ENCODE peak calls at places on chromosomes 12 and 14, in four cellular contexts. C is breast epithelium, Q is HCT116, N is suprapubic skin. L is an unnamed sample.

GRCh38 chr14:89277229-89277628 is 139.8 kb downstream of the FOXN3 start:
- DNase-seq in N (no peak), Q (no peak), C (no peak), L (no peak)

GRCh38 chr12:83389237-83389996 is 702.7 kb downstream of the TMTC2 start:
- DNase-seq in N (no peak), Q (peak), C (no peak), L (no peak)

GRCh38 chr12:26853303-26854027 is 20.5 kb upstream of the ITPR2 start:
- DNase-seq in C (peak), Q (no peak), N (peak), L (no peak)

GRCh38 chr12:19880724-19881123 is 441.4 kb downstream of the AEBP2 start:
- DNase-seq in N (no peak), Q (no peak), C (no peak), L (no peak)

GRCh38 chr14:37844614-37845013 is 249.2 kb downstream of the TTC6 start:
- DNase-seq in Q (no peak), C (no peak), N (no peak), L (no peak)

GRCh38 chr12:20798561-20798960 is 11.9 kb upstream of the SLCO1B3 start:
- DNase-seq in Q (peak), C (no peak), N (no peak), L (no peak)

GRCh38 chr12:78359530-78359929 is 505.0 kb upstream of the SYT1 start:
- DNase-seq in C (no peak), Q (no peak), N (no peak), L (no peak)

GRCh38 chr12:20264608-20265114 is 103.7 kb upstream of the PDE3A start:
- DNase-seq in Q (no peak), N (no peak), C (no peak), L (no peak)

GRCh38 chr12:22299294-22299912 is 35.1 kb downstream of the ST8SIA1 start:
- DNase-seq in N (no peak), Q (no peak), C (no peak), L (no peak)

GRCh38 chr12:49336645-49337584 is at the start of gene C1QL4:
- DNase-seq in C (peak), N (peak), Q (peak), L (no peak)

GRCh38 chr12:31952418-31952817 is 6.8 kb upstream of the RESF1 start:
- DNase-seq in Q (no peak), C (no peak), N (no peak), L (no peak)

GRCh38 chr12:57456145-57456700 is 1.1 kb downstream of the INHBE start:
- DNase-seq in Q (no peak), N (no peak), C (no peak), L (no peak)

GRCh38 chr14:23414254-23414653 is 6.2 kb upstream of the MYH6 start:
- DNase-seq in N (no peak), C (no peak), Q (no peak), L (no peak)

GRCh38 chr12:94704452-94704871 is 54.1 kb upstream of the TMCC3 start:
- DNase-seq in C (no peak), N (no peak), Q (no peak), L (no peak)

GRCh38 chr14:23380197-23381016 is 3.6 kb downstream of the CMTM5 start:
- DNase-seq in Q (no peak), C (no peak), N (no peak), L (no peak)

GRCh38 chr14:103126088-103126872 is 3.0 kb downstream of the TNFAIP2 start:
- DNase-seq in C (no peak), Q (no peak), N (peak), L (no peak)

GRCh38 chr14:72907886-72908285 is 14.0 kb upstream of the DPF3 start:
- DNase-seq in N (no peak), Q (no peak), C (no peak), L (no peak)

GRCh38 chr14:22886500-22887259 is 3.7 kb downstream of the REM2 start:
- DNase-seq in N (peak), C (peak), Q (peak), L (no peak)

GRCh38 chr14:36183402-36183801 is 6.9 kb upstream of the PTCSC3 start:
- DNase-seq in N (no peak), C (no peak), Q (no peak), L (no peak)

GRCh38 chr12:67355428-67356385 is 86.5 kb downstream of the CAND1 start:
- DNase-seq in Q (peak), C (no peak), N (no peak), L (no peak)

GRCh38 chr12:25590021-25590721 is 37.1 kb upstream of the LMNTD1 start:
- DNase-seq in C (no peak), Q (no peak), N (no peak), L (no peak)

GRCh38 chr12:3073438-3074255 is 3.5 kb upstream of the TSPAN9 start:
- DNase-seq in N (peak), Q (peak), C (peak), L (no peak)

GRCh38 chr14:67806228-67806627 is 10.2 kb downstream of the ZFYVE26 start:
- DNase-seq in C (no peak), Q (no peak), N (no peak), L (no peak)

GRCh38 chr14:67583711-67584644 is 16.1 kb downstream of the PIGH start:
- DNase-seq in C (no peak), N (no peak), Q (peak), L (no peak)

GRCh38 chr14:47674148-47674545 is 1.3 kb downstream of the MDGA2 start:
- DNase-seq in N (no peak), C (no peak), Q (no peak), L (no peak)
- H3K4me3 ChIP-seq in N (peak), C (peak), Q (no peak), L (peak)

DNA sequence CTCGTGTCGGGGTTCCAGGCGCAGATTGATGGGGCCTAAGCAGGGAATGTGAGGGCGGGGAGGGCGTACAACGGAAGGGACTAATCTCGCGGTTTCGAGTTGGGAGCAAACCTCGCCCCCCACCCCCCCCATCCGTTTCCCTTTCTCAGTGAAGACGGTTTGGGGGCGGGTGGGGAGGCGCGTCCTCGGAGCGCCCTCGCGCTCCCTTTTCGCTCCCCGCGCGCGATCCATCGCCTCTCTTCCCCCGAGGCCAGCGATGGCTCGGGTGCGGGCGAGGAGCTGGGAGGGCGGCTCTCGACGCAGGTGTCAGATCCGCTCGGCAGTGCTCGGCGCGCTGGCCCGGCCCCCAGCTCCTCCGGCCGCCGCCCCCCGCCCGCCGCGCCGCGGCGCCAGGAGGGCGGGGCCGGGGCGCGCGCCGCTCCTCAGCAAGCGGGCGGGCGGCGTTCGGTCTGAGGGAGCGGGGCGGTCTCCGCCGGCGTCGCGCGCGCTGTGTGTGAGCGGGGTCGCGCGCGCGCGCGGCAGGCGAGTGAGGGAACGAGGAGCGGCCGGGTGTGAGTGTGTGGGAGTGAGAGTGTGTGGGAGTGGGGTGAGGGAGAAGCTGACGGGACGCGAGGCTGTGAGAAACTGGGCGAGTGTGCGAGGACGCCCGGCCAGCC is at the start of gene RIMKLB:
- DNase-seq in C (peak), Q (no peak), N (peak), L (no peak)
- TF ChIP-seq POLR2AphosphoS5 in C (peak), Q (no peak), N (no peak), L (no peak)

GRCh38 chr14:75049731-75050201 is 1.5 kb downstream of the MLH3 start:
- DNase-seq in C (no peak), Q (no peak), N (no peak), L (no peak)

GRCh38 chr14:75050852-75051555 is at the start of gene MLH3:
- DNase-seq in N (no peak), C (peak), Q (peak), L (no peak)

GRCh38 chr14:75053396-75054289 is 2.4 kb upstream of the MLH3 start:
- DNase-seq in C (no peak), Q (no peak), N (no peak), L (no peak)

GRCh38 chr14:75049136-75049535 is 2.1 kb downstream of the MLH3 start:
- DNase-seq in Q (no peak), C (no peak), N (no peak), L (no peak)

GRCh38 chr14:75051556-75051899 is 261 bp upstream of the MLH3 start:
- DNase-seq in Q (no peak), C (no peak), N (no peak), L (no peak)
- H3K4me3 ChIP-seq in Q (peak), C (peak), N (peak), L (peak)

GRCh38 chr12:86945685-86946196 is 689.5 kb upstream of the MGAT4C start:
- DNase-seq in Q (no peak), C (no peak), N (no peak), L (no peak)
- TF ChIP-seq POLR2AphosphoS5 in Q (no peak), C (no peak), N (no peak), L (no peak)

GRCh38 chr12:52969828-52970569 is 21.1 kb downstream of the KRT18 start:
- DNase-seq in Q (no peak), N (no peak), C (peak), L (no peak)

GRCh38 chr12:52965337-52965731 is 16.4 kb downstream of the KRT18 start:
- DNase-seq in C (no peak), Q (no peak), N (no peak), L (no peak)

GRCh38 chr12:52964556-52965336 is 15.8 kb downstream of the KRT18 start:
- DNase-seq in C (no peak), Q (no peak), N (no peak), L (no peak)
- H3K4me3 ChIP-seq in C (peak), Q (no peak), N (peak), L (peak)

DNA sequence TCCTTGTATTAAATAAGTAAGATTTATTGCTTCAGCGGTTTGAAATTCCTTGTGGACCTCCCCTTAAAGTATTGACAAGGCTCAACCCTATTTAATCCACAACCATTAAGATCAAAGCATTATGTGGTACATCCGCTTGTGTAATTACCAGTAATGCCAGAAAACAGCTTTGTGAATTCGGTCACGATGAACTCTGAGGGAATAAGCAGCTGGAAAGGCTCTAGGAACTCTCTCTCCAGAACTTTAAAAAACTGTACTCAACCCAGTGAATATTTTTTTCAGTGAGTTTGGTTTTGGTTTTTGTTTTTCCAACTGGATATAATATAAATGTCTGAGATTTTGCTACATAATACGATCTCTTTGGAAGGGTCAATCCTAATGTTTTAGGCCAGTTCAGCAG is 49.3 kb upstream of the DIO2 start:
- DNase-seq in N (no peak), C (no peak), Q (no peak), L (no peak)
- TF ChIP-seq POLR2AphosphoS5 in N (no peak), C (no peak), Q (no peak), L (no peak)

GRCh38 chr12:7009512-7009911 is 8.8 kb downstream of the LPCAT3 start:
- DNase-seq in C (no peak), Q (no peak), N (no peak), L (no peak)
- H3K4me3 ChIP-seq in C (no peak), Q (no peak), N (no peak), L (no peak)

DNA sequence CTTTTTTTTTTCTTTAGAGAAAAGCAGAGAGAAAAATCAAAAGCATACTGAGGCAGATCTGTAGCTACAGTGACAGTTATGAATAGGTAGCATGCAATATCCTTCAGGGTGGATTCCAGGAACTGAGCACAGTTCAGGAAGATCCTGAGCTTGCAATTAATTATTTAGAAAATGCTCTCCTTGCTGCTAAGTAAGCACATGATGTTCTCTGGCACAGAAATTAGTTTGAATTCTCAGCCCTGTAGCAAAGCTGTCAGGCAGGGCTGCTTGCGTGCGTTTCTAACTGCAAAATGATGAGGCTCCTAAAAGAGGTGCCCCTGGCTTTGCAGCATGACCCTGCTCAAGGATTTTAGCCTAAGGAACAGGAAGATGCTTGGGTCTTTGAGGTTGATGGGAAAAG is 327.5 kb downstream of the LRIG3 start:
- DNase-seq in C (no peak), N (no peak), Q (no peak), L (no peak)
- TF ChIP-seq POLR2AphosphoS5 in C (no peak), N (no peak), Q (no peak), L (no peak)

GRCh38 chr14:20857630-20858261 is 33.4 kb upstream of the RNASE3 start:
- DNase-seq in Q (peak), N (no peak), C (peak), L (no peak)
- H3K4me3 ChIP-seq in Q (no peak), N (no peak), C (peak), L (no peak)

GRCh38 chr12:113301811-113302210 is 33.1 kb downstream of the SLC8B1 start:
- DNase-seq in Q (no peak), N (no peak), C (no peak), L (no peak)

GRCh38 chr12:113297621-113298471 is 37.1 kb downstream of the SLC8B1 start:
- DNase-seq in N (no peak), Q (no peak), C (no peak), L (no peak)

GRCh38 chr12:113298861-113299545 is 35.9 kb downstream of the SLC8B1 start:
- DNase-seq in Q (no peak), C (peak), N (no peak), L (no peak)

GRCh38 chr12:113298472-113298817 is 36.5 kb downstream of the SLC8B1 start:
- DNase-seq in Q (no peak), C (no peak), N (no peak), L (no peak)

GRCh38 chr12:113299619-113300237 is 35.2 kb downstream of the SLC8B1 start:
- DNase-seq in N (no peak), C (peak), Q (peak), L (no peak)
- TF ChIP-seq POLR2AphosphoS5 in N (no peak), C (no peak), Q (no peak), L (no peak)